ENCODE peak calls at places on chromosomes 2 and 18, in ten cellular contexts. One of them, this sample, is unnamed.

GRCh38 chr18:74631242-74632087 is 33.8 kb downstream of the ZNF407 start:
- DNase-seq in Right ventricle myocardium superior: no peak
- DNase-seq in SHP77: no peak
- DNase-seq in NCI-H524 treated with DMSO at 0.1 percent for 48 hours: no peak
- DNase-seq in stimulated activated naive CD8-positive, alpha-beta T cell treated with anti-CD3 and anti-CD28 coated beads, Interleukin-15, amount 100 ng/mL, for 72 hours: no peak
- DNase-seq in type B pancreatic cell: no peak
- DNase-seq in cardiac fibroblast: peak; percentile 76
- DNase-seq in cerebellar nuclear complex: no peak
- DNase-seq in fibroblast of mammary gland: peak; percentile 56
- DNase-seq in right atrium auricular region: no peak
- DNase-seq in this sample: no peak

GRCh38 chr2:25369439-25369838 is 27.7 kb upstream of the DNMT3A start:
- DNase-seq in Right ventricle myocardium superior: no peak
- DNase-seq in SHP77: no peak
- DNase-seq in NCI-H524 treated with DMSO at 0.1 percent for 48 hours: no peak
- DNase-seq in stimulated activated naive CD8-positive, alpha-beta T cell treated with anti-CD3 and anti-CD28 coated beads, Interleukin-15, amount 100 ng/mL, for 72 hours: no peak
- DNase-seq in type B pancreatic cell: no peak
- DNase-seq in cardiac fibroblast: no peak
- DNase-seq in cerebellar nuclear complex: no peak
- DNase-seq in fibroblast of mammary gland: no peak
- DNase-seq in right atrium auricular region: no peak
- DNase-seq in this sample: no peak

GRCh38 chr2:230873670-230874401 is 9.1 kb downstream of the ITM2C start:
- DNase-seq in Right ventricle myocardium superior: peak; percentile 26
- DNase-seq in SHP77: no peak
- DNase-seq in NCI-H524 treated with DMSO at 0.1 percent for 48 hours: no peak
- DNase-seq in stimulated activated naive CD8-positive, alpha-beta T cell treated with anti-CD3 and anti-CD28 coated beads, Interleukin-15, amount 100 ng/mL, for 72 hours: no peak
- DNase-seq in type B pancreatic cell: peak; percentile 63
- DNase-seq in cardiac fibroblast: no peak
- DNase-seq in cerebellar nuclear complex: no peak
- DNase-seq in fibroblast of mammary gland: no peak
- DNase-seq in right atrium auricular region: no peak
- DNase-seq in this sample: no peak

GRCh38 chr2:240822280-240822847 is 2.3 kb upstream of the KIF1A start:
- DNase-seq in Right ventricle myocardium superior: no peak
- DNase-seq in SHP77: no peak
- DNase-seq in NCI-H524 treated with DMSO at 0.1 percent for 48 hours: no peak
- DNase-seq in stimulated activated naive CD8-positive, alpha-beta T cell treated with anti-CD3 and anti-CD28 coated beads, Interleukin-15, amount 100 ng/mL, for 72 hours: no peak
- DNase-seq in type B pancreatic cell: no peak
- DNase-seq in cardiac fibroblast: no peak
- DNase-seq in cerebellar nuclear complex: no peak
- DNase-seq in fibroblast of mammary gland: no peak
- DNase-seq in right atrium auricular region: no peak
- DNase-seq in this sample: no peak

GRCh38 chr18:79195716-79196683 is 126.8 kb downstream of the ATP9B start:
- DNase-seq in Right ventricle myocardium superior: no peak
- DNase-seq in SHP77: no peak
- DNase-seq in NCI-H524 treated with DMSO at 0.1 percent for 48 hours: no peak
- DNase-seq in stimulated activated naive CD8-positive, alpha-beta T cell treated with anti-CD3 and anti-CD28 coated beads, Interleukin-15, amount 100 ng/mL, for 72 hours: no peak
- DNase-seq in type B pancreatic cell: no peak
- DNase-seq in cardiac fibroblast: no peak
- DNase-seq in cerebellar nuclear complex: no peak
- DNase-seq in fibroblast of mammary gland: no peak
- DNase-seq in right atrium auricular region: no peak
- DNase-seq in this sample: no peak

GRCh38 chr2:241945803-241946202 is 76.3 kb downstream of the RTP5 start:
- DNase-seq in Right ventricle myocardium superior: no peak
- DNase-seq in SHP77: no peak
- DNase-seq in NCI-H524 treated with DMSO at 0.1 percent for 48 hours: no peak
- DNase-seq in stimulated activated naive CD8-positive, alpha-beta T cell treated with anti-CD3 and anti-CD28 coated beads, Interleukin-15, amount 100 ng/mL, for 72 hours: no peak
- DNase-seq in type B pancreatic cell: no peak
- DNase-seq in cardiac fibroblast: no peak
- DNase-seq in cerebellar nuclear complex: no peak
- DNase-seq in fibroblast of mammary gland: no peak
- DNase-seq in right atrium auricular region: no peak
- DNase-seq in this sample: no peak

GRCh38 chr2:149094217-149095015 is 55.9 kb downstream of the LYPD6B start:
- DNase-seq in Right ventricle myocardium superior: no peak
- DNase-seq in SHP77: no peak
- DNase-seq in NCI-H524 treated with DMSO at 0.1 percent for 48 hours: no peak
- DNase-seq in stimulated activated naive CD8-positive, alpha-beta T cell treated with anti-CD3 and anti-CD28 coated beads, Interleukin-15, amount 100 ng/mL, for 72 hours: no peak
- DNase-seq in type B pancreatic cell: no peak
- DNase-seq in cardiac fibroblast: no peak
- DNase-seq in cerebellar nuclear complex: no peak
- DNase-seq in fibroblast of mammary gland: no peak
- DNase-seq in right atrium auricular region: no peak
- DNase-seq in this sample: no peak

GRCh38 chr2:10079192-10079930 is 850 bp downstream of the CYS1 start:
- DNase-seq in Right ventricle myocardium superior: peak; percentile 74
- DNase-seq in SHP77: no peak
- DNase-seq in NCI-H524 treated with DMSO at 0.1 percent for 48 hours: no peak
- DNase-seq in stimulated activated naive CD8-positive, alpha-beta T cell treated with anti-CD3 and anti-CD28 coated beads, Interleukin-15, amount 100 ng/mL, for 72 hours: peak; percentile 38
- DNase-seq in type B pancreatic cell: no peak
- DNase-seq in cardiac fibroblast: peak; percentile 72
- DNase-seq in cerebellar nuclear complex: no peak
- DNase-seq in fibroblast of mammary gland: peak; percentile 67
- DNase-seq in right atrium auricular region: no peak
- DNase-seq in this sample: peak; percentile 45

GRCh38 chr18:46264255-46264654 is 160.1 kb downstream of the HAUS1 start:
- DNase-seq in Right ventricle myocardium superior: no peak
- DNase-seq in SHP77: no peak
- DNase-seq in NCI-H524 treated with DMSO at 0.1 percent for 48 hours: no peak
- DNase-seq in stimulated activated naive CD8-positive, alpha-beta T cell treated with anti-CD3 and anti-CD28 coated beads, Interleukin-15, amount 100 ng/mL, for 72 hours: no peak
- DNase-seq in type B pancreatic cell: no peak
- DNase-seq in cardiac fibroblast: peak; percentile 87
- DNase-seq in cerebellar nuclear complex: no peak
- DNase-seq in fibroblast of mammary gland: peak; percentile 35
- DNase-seq in right atrium auricular region: no peak
- DNase-seq in this sample: no peak

GRCh38 chr18:36312806-36313395 is 15.4 kb downstream of the FHOD3 start:
- DNase-seq in Right ventricle myocardium superior: no peak
- DNase-seq in SHP77: no peak
- DNase-seq in NCI-H524 treated with DMSO at 0.1 percent for 48 hours: no peak
- DNase-seq in stimulated activated naive CD8-positive, alpha-beta T cell treated with anti-CD3 and anti-CD28 coated beads, Interleukin-15, amount 100 ng/mL, for 72 hours: no peak
- DNase-seq in type B pancreatic cell: peak; percentile 25
- DNase-seq in cardiac fibroblast: peak; percentile 67
- DNase-seq in cerebellar nuclear complex: no peak
- DNase-seq in fibroblast of mammary gland: peak; percentile 56
- DNase-seq in right atrium auricular region: peak; percentile 57
- DNase-seq in this sample: no peak

GRCh38 chr2:44168684-44169154 is at the start of gene PPM1B:
- DNase-seq in Right ventricle myocardium superior: peak; percentile 100
- DNase-seq in SHP77: no peak
- DNase-seq in NCI-H524 treated with DMSO at 0.1 percent for 48 hours: no peak
- DNase-seq in stimulated activated naive CD8-positive, alpha-beta T cell treated with anti-CD3 and anti-CD28 coated beads, Interleukin-15, amount 100 ng/mL, for 72 hours: peak; percentile 98
- DNase-seq in type B pancreatic cell: peak; percentile 99
- DNase-seq in cardiac fibroblast: no peak
- DNase-seq in cerebellar nuclear complex: no peak
- DNase-seq in fibroblast of mammary gland: no peak
- DNase-seq in right atrium auricular region: peak; percentile 99
- DNase-seq in this sample: no peak

GRCh38 chr2:160647967-160648685 is 154.5 kb upstream of the RBMS1 start:
- DNase-seq in Right ventricle myocardium superior: no peak
- DNase-seq in SHP77: no peak
- DNase-seq in NCI-H524 treated with DMSO at 0.1 percent for 48 hours: no peak
- DNase-seq in stimulated activated naive CD8-positive, alpha-beta T cell treated with anti-CD3 and anti-CD28 coated beads, Interleukin-15, amount 100 ng/mL, for 72 hours: no peak
- DNase-seq in type B pancreatic cell: no peak
- DNase-seq in cardiac fibroblast: no peak
- DNase-seq in cerebellar nuclear complex: no peak
- DNase-seq in fibroblast of mammary gland: no peak
- DNase-seq in right atrium auricular region: no peak
- DNase-seq in this sample: peak; percentile 11

GRCh38 chr18:2903006-2903405 is 56.2 kb downstream of the EMILIN2 start:
- DNase-seq in Right ventricle myocardium superior: peak; percentile 81
- DNase-seq in SHP77: no peak
- DNase-seq in NCI-H524 treated with DMSO at 0.1 percent for 48 hours: no peak
- DNase-seq in stimulated activated naive CD8-positive, alpha-beta T cell treated with anti-CD3 and anti-CD28 coated beads, Interleukin-15, amount 100 ng/mL, for 72 hours: no peak
- DNase-seq in type B pancreatic cell: no peak
- DNase-seq in cardiac fibroblast: peak; percentile 71
- DNase-seq in cerebellar nuclear complex: no peak
- DNase-seq in fibroblast of mammary gland: peak; percentile 85
- DNase-seq in right atrium auricular region: peak; percentile 78
- DNase-seq in this sample: peak; percentile 70

GRCh38 chr2:72824224-72824842 is 1.5 kb downstream of the EXOC6B start:
- DNase-seq in Right ventricle myocardium superior: no peak
- DNase-seq in SHP77: no peak
- DNase-seq in NCI-H524 treated with DMSO at 0.1 percent for 48 hours: no peak
- DNase-seq in stimulated activated naive CD8-positive, alpha-beta T cell treated with anti-CD3 and anti-CD28 coated beads, Interleukin-15, amount 100 ng/mL, for 72 hours: no peak
- DNase-seq in type B pancreatic cell: no peak
- DNase-seq in cardiac fibroblast: peak; percentile 68
- DNase-seq in cerebellar nuclear complex: no peak
- DNase-seq in fibroblast of mammary gland: peak; percentile 81
- DNase-seq in right atrium auricular region: no peak
- DNase-seq in this sample: no peak

GRCh38 chr2:85765081-85765731 is 11.4 kb downstream of the ATOH8 start:
- DNase-seq in Right ventricle myocardium superior: no peak
- DNase-seq in SHP77: no peak
- DNase-seq in NCI-H524 treated with DMSO at 0.1 percent for 48 hours: peak; percentile 68
- DNase-seq in stimulated activated naive CD8-positive, alpha-beta T cell treated with anti-CD3 and anti-CD28 coated beads, Interleukin-15, amount 100 ng/mL, for 72 hours: no peak
- DNase-seq in type B pancreatic cell: no peak
- DNase-seq in cardiac fibroblast: no peak
- DNase-seq in cerebellar nuclear complex: no peak
- DNase-seq in fibroblast of mammary gland: no peak
- DNase-seq in right atrium auricular region: no peak
- DNase-seq in this sample: no peak